ENCODE peak calls at places on chromosomes 16 and 17, in four cellular contexts. B is AG10803, E is neural crest cell, H is HuH-7.5. M is an unnamed sample.

GRCh38 chr17:68346448-68346847 is 55.2 kb downstream of the ARSG start:
- DNase-seq in B (no peak), E (no peak), H (no peak), M (no peak)

GRCh38 chr16:2095918-2096582 is 39.6 kb downstream of the PKD1 start:
- DNase-seq in B (no peak), E (no peak), H (no peak), M (no peak)

GRCh38 chr17:491086-492014 is 138.7 kb upstream of the RPH3AL start:
- DNase-seq in B (peak), E (peak), H (peak), M (peak)

GRCh38 chr17:70872194-70872593 is 702.9 kb downstream of the KCNJ2 start:
- DNase-seq in B (no peak), E (no peak), H (no peak), M (no peak)

GRCh38 chr17:56373981-56374380 is 219.5 kb upstream of the NOG start:
- DNase-seq in B (no peak), E (no peak), H (no peak), M (no peak)

GRCh38 chr16:49382916-49383315 is 9.3 kb downstream of the C16orf78 start:
- DNase-seq in B (no peak), E (peak), H (no peak), M (no peak)

GRCh38 chr17:38897176-38897575 is 27.3 kb downstream of the LASP1 start:
- DNase-seq in B (no peak), E (no peak), H (no peak), M (no peak)

GRCh38 chr17:72173475-72174116 is 52.8 kb downstream of the SOX9 start:
- DNase-seq in B (no peak), E (no peak), H (no peak), M (peak)

GRCh38 chr17:1577186-1577585 is 14.6 kb upstream of the PITPNA start:
- DNase-seq in B (peak), E (no peak), H (no peak), M (no peak)

GRCh38 chr16:53926209-53926608 is 222.3 kb downstream of the FTO start:
- DNase-seq in B (no peak), E (no peak), H (no peak), M (no peak)

GRCh38 chr16:12609937-12610699 is 193.6 kb downstream of the CPPED1 start:
- DNase-seq in B (no peak), E (no peak), H (no peak), M (no peak)

GRCh38 chr17:14101976-14102375 is 32.7 kb downstream of the COX10 start:
- DNase-seq in B (no peak), E (no peak), H (no peak), M (no peak)

GRCh38 chr16:69481901-69482341 is 57.5 kb downstream of the CYB5B start:
- DNase-seq in B (peak), E (no peak), H (no peak), M (peak)

GRCh38 chr16:11742041-11742535 is 569 bp downstream of the TXNDC11 start:
- DNase-seq in B (no peak), E (peak), H (no peak), M (no peak)

GRCh38 chr17:49013311-49014205 is 16.4 kb downstream of the IGF2BP1 start:
- DNase-seq in B (peak), E (peak), H (no peak), M (no peak)

GRCh38 chr16:84607694-84608093 is 10.2 kb downstream of the COTL1 start:
- DNase-seq in B (no peak), E (no peak), H (no peak), M (no peak)

GRCh38 chr16:54289242-54290051 is 2.9 kb upstream of the IRX3 start:
- DNase-seq in B (no peak), E (no peak), H (no peak), M (no peak)

GRCh38 chr16:30472328-30472942 is at the start of gene ITGAL:
- DNase-seq in B (no peak), E (no peak), H (no peak), M (no peak)

GRCh38 chr17:15884731-15885130 is 60.2 kb upstream of the ADORA2B start:
- DNase-seq in B (peak), E (no peak), H (no peak), M (no peak)

GRCh38 chr16:56885446-56886162 is 20.6 kb downstream of the SLC12A3 start:
- DNase-seq in B (no peak), E (no peak), H (no peak), M (no peak)

GRCh38 chr17:7842950-7843535 is 9.0 kb downstream of the KDM6B start:
- DNase-seq in B (peak), E (no peak), H (no peak), M (peak)

GRCh38 chr17:15255713-15256454 is 9.2 kb downstream of the PMP22 start:
- DNase-seq in B (peak), E (no peak), H (no peak), M (no peak)

M was measured in cerebellar cortex.